ENCODE peak calls at places on chromosomes 4 and X, in six cellular contexts. B, E, C, G, T and P are unnamed samples.

GRCh38 chr4:785332-786073 is 40.4 kb downstream of the CPLX1 start:
- DNase-seq in B (no peak), E (no peak), C (no peak), G (no peak), T (no peak), P (no peak)

GRCh38 chrX:124203311-124203710 is 129.1 kb upstream of the TEX13D start:
- DNase-seq in B (no peak), E (no peak), C (no peak), G (no peak), T (no peak), P (no peak)

GRCh38 chr4:55458164-55458563 is 62.4 kb downstream of the TMEM165 start:
- DNase-seq in B (no peak), E (no peak), C (no peak), G (no peak), T (peak), P (no peak)

GRCh38 chrX:16462912-16463311 is 187.0 kb upstream of the S100G start:
- DNase-seq in B (no peak), E (no peak), C (no peak), G (no peak), T (no peak), P (no peak)

GRCh38 chr4:130576218-130576617 is 1480.3 kb downstream of the C4orf33 start:
- DNase-seq in B (no peak), E (no peak), C (no peak), G (no peak), T (no peak), P (no peak)

GRCh38 chr4:186190456-186191265 is 706 bp upstream of the CYP4V2 start:
- DNase-seq in B (peak), E (peak), C (peak), G (peak), T (peak), P (peak)

GRCh38 chr4:127045872-127046271 is 586.9 kb upstream of the INTU start:
- DNase-seq in B (no peak), E (no peak), C (no peak), G (no peak), T (peak), P (no peak)

GRCh38 chr4:141409556-141409955 is 188.9 kb downstream of the ZNF330 start:
- DNase-seq in B (no peak), E (no peak), C (no peak), G (no peak), T (no peak), P (no peak)

GRCh38 chr4:141977433-141977832 is 341.1 kb downstream of the IL15 start:
- DNase-seq in B (no peak), E (no peak), C (no peak), G (no peak), T (no peak), P (no peak)

GRCh38 chr4:110294165-110294564 is 95.8 kb upstream of the ELOVL6 start:
- DNase-seq in B (no peak), E (no peak), C (no peak), G (no peak), T (no peak), P (no peak)

GRCh38 chr4:86387013-86387412 is 27.2 kb upstream of the MAPK10 start:
- DNase-seq in B (peak), E (peak), C (no peak), G (no peak), T (no peak), P (no peak)

GRCh38 chr4:145298885-145299284 is 118.5 kb upstream of the OTUD4 start:
- DNase-seq in B (no peak), E (no peak), C (no peak), G (no peak), T (peak), P (no peak)

GRCh38 chr4:43244688-43245382 is 352.3 kb downstream of the GRXCR1 start:
- DNase-seq in B (no peak), E (no peak), C (no peak), G (no peak), T (peak), P (no peak)

GRCh38 chr4:133938061-133938460 is 263.5 kb downstream of the PABPC4L start:
- DNase-seq in B (no peak), E (no peak), C (no peak), G (no peak), T (no peak), P (no peak)

GRCh38 chr4:139223682-139224317 is 46.8 kb upstream of the ELF2 start:
- DNase-seq in B (no peak), E (no peak), C (no peak), G (peak), T (peak), P (peak)

GRCh38 chr4:86359944-86360478 is at the start of gene MAPK10:
- DNase-seq in B (peak), E (peak), C (peak), G (peak), T (peak), P (peak)

GRCh38 chr4:169274033-169274432 is 3.3 kb upstream of the SH3RF1 start:
- DNase-seq in B (no peak), E (no peak), C (no peak), G (no peak), T (no peak), P (no peak)

GRCh38 chr4:38523524-38524448 is 140.2 kb upstream of the KLF3 start:
- DNase-seq in B (no peak), E (peak), C (no peak), G (no peak), T (peak), P (no peak)

GRCh38 chr4:1249731-1250526 is 999 bp upstream of the CTBP1 start:
- DNase-seq in B (no peak), E (peak), C (peak), G (peak), T (no peak), P (no peak)

GRCh38 chr4:69713593-69713992 is 46.8 kb downstream of the SULT1B1 start:
- DNase-seq in B (no peak), E (no peak), C (no peak), G (no peak), T (peak), P (no peak)

GRCh38 chr4:1711906-1712215 is 258 bp downstream of the SLBP start:
- DNase-seq in B (no peak), E (no peak), C (no peak), G (no peak), T (no peak), P (no peak)

GRCh38 chrX:31213941-31214340 is 142.1 kb upstream of the FTHL17 start:
- DNase-seq in B (peak), E (no peak), C (no peak), G (no peak), T (peak), P (no peak)

GRCh38 chr4:55035892-55036291 is 89.5 kb downstream of the KDR start:
- DNase-seq in B (no peak), E (no peak), C (no peak), G (no peak), T (no peak), P (no peak)

GRCh38 chrX:110414273-110414672 is 55.6 kb downstream of the RTL9 start:
- DNase-seq in B (no peak), E (no peak), C (no peak), G (no peak), T (no peak), P (no peak)

GRCh38 chrX:45851434-45851991 is 650.8 kb upstream of the DIPK2B start:
- DNase-seq in B (peak), E (no peak), C (no peak), G (no peak), T (no peak), P (no peak)

GRCh38 chrX:48576108-48576507 is 1.8 kb downstream of the RBM3 start:
- DNase-seq in B (no peak), E (no peak), C (no peak), G (no peak), T (no peak), P (no peak)

GRCh38 chrX:10906861-10907260 is 204.3 kb upstream of the HCCS start:
- DNase-seq in B (no peak), E (no peak), C (no peak), G (no peak), T (no peak), P (no peak)

GRCh38 chr4:143626134-143626859 is 74.2 kb downstream of the FREM3 start:
- DNase-seq in B (no peak), E (peak), C (no peak), G (peak), T (no peak), P (no peak)

GRCh38 chr4:113556382-113557134 is 205.0 kb downstream of the CAMK2D start:
- DNase-seq in B (no peak), E (no peak), C (no peak), G (peak), T (no peak), P (no peak)

GRCh38 chr4:188714907-188715306 is 575.7 kb downstream of the TRIML1 start:
- DNase-seq in B (no peak), E (no peak), C (no peak), G (no peak), T (no peak), P (no peak)

GRCh38 chrX:32933548-32933947 is 277.8 kb downstream of the DMD start:
- DNase-seq in B (no peak), E (no peak), C (no peak), G (no peak), T (no peak), P (no peak)

GRCh38 chrX:97876697-97877407 is 993.1 kb downstream of the RPA4 start:
- DNase-seq in B (no peak), E (no peak), C (no peak), G (no peak), T (no peak), P (no peak)

GRCh38 chr4:35538807-35539206 is 705.5 kb downstream of the ARAP2 start:
- DNase-seq in B (no peak), E (no peak), C (no peak), G (no peak), T (peak), P (no peak)

GRCh38 chr4:40594261-40595178 is 35.1 kb downstream of the RBM47 start:
- DNase-seq in B (no peak), E (no peak), C (no peak), G (no peak), T (no peak), P (no peak)

GRCh38 chrX:139692506-139692849 is 15.5 kb downstream of the MCF2 start:
- DNase-seq in B (no peak), E (no peak), C (no peak), G (no peak), T (no peak), P (no peak)

GRCh38 chr4:1463088-1463926 is 57.1 kb upstream of the NKX1-1 start:
- DNase-seq in B (no peak), E (no peak), C (no peak), G (no peak), T (no peak), P (no peak)

GRCh38 chr4:95092762-95093161 is 335.0 kb downstream of the BMPR1B start:
- DNase-seq in B (no peak), E (no peak), C (no peak), G (no peak), T (no peak), P (no peak)

GRCh38 chr4:166726832-166727231 is 507.5 kb downstream of the SPOCK3 start:
- DNase-seq in B (no peak), E (no peak), C (no peak), G (no peak), T (no peak), P (no peak)

GRCh38 chr4:156298230-156298629 is 344.6 kb upstream of the CTSO start:
- DNase-seq in B (no peak), E (peak), C (no peak), G (no peak), T (no peak), P (no peak)